ENCODE peak calls at places on chromosome 5, in nine cellular contexts. P is sciatic nerve, F is AG10803, Y is MM.1S, A is adipocyte, D is glutamatergic neuron, O is RPMI7951, T is ascending aorta, H is GM06990. J is an unnamed sample.
A peak's percentile ranks its signal among the peaks of the same experiment; 100 is the strongest.

GRCh38 chr5:149284501-149284900 is 12.8 kb downstream of the AFAP1L1 start:
- DNase-seq in P (no peak), F (peak; percentile 82), Y (no peak), A (peak; percentile 42), D (no peak), O (no peak), T (no peak), H (no peak), J (no peak)

GRCh38 chr5:163436515-163436914 is 880 bp upstream of the CCNG1 start:
- DNase-seq in P (no peak), F (no peak), Y (no peak), A (no peak), D (no peak), O (no peak), T (no peak), H (no peak), J (no peak)

GRCh38 chr5:2207966-2208544 is 325.3 kb upstream of the IRX4 start:
- DNase-seq in P (no peak), F (peak; percentile 4), Y (peak; percentile 21), A (no peak), D (peak; percentile 85), O (no peak), T (no peak), H (no peak), J (no peak)

GRCh38 chr5:101675510-101675909 is 620.6 kb downstream of the SLCO4C1 start:
- DNase-seq in P (no peak), F (no peak), Y (no peak), A (no peak), D (no peak), O (no peak), T (no peak), H (no peak), J (no peak)

GRCh38 chr5:128965638-128966302 is 482 bp downstream of the SLC27A6 start:
- DNase-seq in P (no peak), F (no peak), Y (no peak), A (no peak), D (peak; percentile 20), O (no peak), T (no peak), H (no peak), J (no peak)

GRCh38 chr5:10505517-10506095 is 58.3 kb upstream of the ANKRD33B start:
- DNase-seq in P (no peak), F (no peak), Y (no peak), A (no peak), D (no peak), O (no peak), T (no peak), H (peak; percentile 61), J (no peak)

GRCh38 chr5:50666261-50667078 is at the start of gene PARP8:
- DNase-seq in P (peak; percentile 80), F (peak; percentile 36), Y (peak; percentile 55), A (peak; percentile 67), D (peak; percentile 53), O (peak; percentile 58), T (no peak), H (peak; percentile 76), J (no peak)

GRCh38 chr5:88288798-88289197 is 20.2 kb upstream of the TMEM161B start:
- DNase-seq in P (no peak), F (no peak), Y (no peak), A (no peak), D (no peak), O (no peak), T (no peak), H (no peak), J (no peak)

GRCh38 chr5:158514353-158514960 is 585.3 kb downstream of the EBF1 start:
- DNase-seq in P (no peak), F (peak; percentile 77), Y (no peak), A (peak; percentile 65), D (no peak), O (peak; percentile 19), T (no peak), H (no peak), J (no peak)

GRCh38 chr5:164708831-164709230 is 1203.4 kb downstream of the MAT2B start:
- DNase-seq in P (no peak), F (no peak), Y (no peak), A (no peak), D (no peak), O (no peak), T (no peak), H (no peak), J (no peak)

GRCh38 chr5:58497956-58498942 is 7.0 kb downstream of the GAPT start:
- DNase-seq in P (peak; percentile 61), F (peak; percentile 30), Y (no peak), A (peak; percentile 68), D (peak; percentile 67), O (peak; percentile 11), T (no peak), H (no peak), J (no peak)